ENCODE peak calls at places on chromosome 18, in ten cellular contexts. V, P, Z, K, B, A, F, D, L and S are unnamed samples.
A peak's percentile ranks its signal among the peaks of the same experiment; 100 is the strongest.

GRCh38 chr18:3261393-3262233 is at the start of gene MYL12B:
- DNase-seq in V (peak; percentile 92), P (peak; percentile 91), Z (peak; percentile 55), K (peak; percentile 83), B (peak; percentile 89), A (peak; percentile 90), F (peak; percentile 93), D (peak; percentile 68), L (peak; percentile 63), S (peak; percentile 82)

GRCh38 chr18:26919656-26920055 is 54.1 kb upstream of the AQP4 start:
- DNase-seq in V (no peak), P (no peak), Z (no peak), K (peak; percentile 3), B (peak; percentile 4), A (no peak), F (peak; percentile 58), D (no peak), L (no peak), S (no peak)

GRCh38 chr18:73653836-73654235 is 493.8 kb downstream of the FBXO15 start:
- DNase-seq in V (no peak), P (no peak), Z (no peak), K (no peak), B (peak; percentile 1), A (no peak), F (no peak), D (no peak), L (no peak), S (no peak)

GRCh38 chr18:31860488-31860887 is 82.4 kb downstream of the TRAPPC8 start:
- DNase-seq in V (no peak), P (no peak), Z (no peak), K (no peak), B (no peak), A (no peak), F (no peak), D (no peak), L (no peak), S (no peak)

GRCh38 chr18:73614812-73615211 is 532.8 kb downstream of the FBXO15 start:
- DNase-seq in V (no peak), P (no peak), Z (peak; percentile 84), K (peak; percentile 99), B (no peak), A (peak; percentile 90), F (no peak), D (no peak), L (no peak), S (no peak)

GRCh38 chr18:42514522-42514921 is 559.5 kb downstream of the PIK3C3 start:
- DNase-seq in V (no peak), P (no peak), Z (peak; percentile 28), K (peak; percentile 89), B (no peak), A (no peak), F (no peak), D (no peak), L (no peak), S (no peak)

GRCh38 chr18:49819768-49820662 is 6.7 kb upstream of the ACAA2 start:
- DNase-seq in V (no peak), P (no peak), Z (no peak), K (peak; percentile 46), B (no peak), A (no peak), F (no peak), D (peak; percentile 15), L (no peak), S (no peak)

GRCh38 chr18:62402342-62402948 is 77.3 kb downstream of the TNFRSF11A start:
- DNase-seq in V (no peak), P (no peak), Z (no peak), K (no peak), B (no peak), A (no peak), F (no peak), D (no peak), L (no peak), S (no peak)

GRCh38 chr18:68262697-68263293 is 452.1 kb downstream of the TMX3 start:
- DNase-seq in V (no peak), P (no peak), Z (peak; percentile 78), K (peak; percentile 90), B (peak; percentile 25), A (peak; percentile 78), F (no peak), D (no peak), L (no peak), S (no peak)

GRCh38 chr18:48408727-48409590 is at the start of gene ZBTB7C:
- DNase-seq in V (no peak), P (peak; percentile 62), Z (no peak), K (peak; percentile 24), B (peak; percentile 37), A (peak; percentile 53), F (peak; percentile 69), D (no peak), L (peak; percentile 52), S (peak; percentile 74)

GRCh38 chr18:80034068-80034851 is at the start of gene RBFA:
- DNase-seq in V (peak; percentile 100), P (peak; percentile 99), Z (peak; percentile 96), K (peak; percentile 96), B (peak; percentile 98), A (peak; percentile 100), F (peak; percentile 100), D (peak; percentile 100), L (peak; percentile 98), S (peak; percentile 100)
- TF ChIP-seq CTCF in V (peak; percentile 17), P (no peak), Z (no peak), K (peak; percentile 27), B (peak; percentile 36), A (peak; percentile 32), F (peak; percentile 48), D (peak; percentile 53), L (no peak), S (no peak)

DNA sequence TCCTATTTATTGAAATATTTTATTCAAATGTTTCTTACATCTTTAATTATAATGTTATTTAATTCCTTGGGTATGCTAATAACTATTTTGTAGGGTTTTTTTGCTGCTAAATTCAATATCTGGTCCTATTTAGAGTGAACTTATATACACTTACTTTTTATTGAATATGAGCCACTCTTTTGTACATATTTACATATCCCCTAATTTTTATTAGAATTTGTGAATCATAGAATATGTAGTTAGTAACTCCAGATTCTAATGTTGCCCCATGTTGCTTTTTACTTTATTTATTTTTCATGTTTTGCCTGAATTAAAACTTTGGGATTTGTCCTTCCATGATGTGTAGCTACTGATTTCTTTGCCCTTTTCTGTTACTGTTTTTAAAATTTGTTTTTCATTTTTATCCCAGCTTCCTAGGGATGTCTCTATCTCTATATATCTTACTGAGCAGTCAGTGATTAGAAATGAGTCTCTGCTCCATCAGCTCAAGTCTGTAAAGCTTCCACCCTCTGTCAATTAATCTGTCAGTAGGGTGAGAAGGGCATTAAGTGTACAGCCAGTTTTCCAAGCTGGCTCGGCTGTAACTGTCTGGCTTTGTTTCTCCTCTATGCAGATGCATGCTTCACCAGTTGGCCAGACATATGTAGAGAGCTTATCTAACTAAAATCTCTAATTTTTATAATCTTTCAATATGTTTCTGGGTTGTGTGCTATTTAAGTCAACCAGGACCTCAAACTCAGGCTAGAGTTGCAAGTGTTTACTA is 256.9 kb downstream of the CDH19 start:
- DNase-seq in V (no peak), P (no peak), Z (no peak), K (no peak), B (no peak), A (no peak), F (no peak), D (no peak), L (no peak), S (no peak)
- TF ChIP-seq CTCF in V (no peak), P (no peak), Z (no peak), K (no peak), B (no peak), A (no peak), F (no peak), D (no peak), L (no peak), S (no peak)

DNA sequence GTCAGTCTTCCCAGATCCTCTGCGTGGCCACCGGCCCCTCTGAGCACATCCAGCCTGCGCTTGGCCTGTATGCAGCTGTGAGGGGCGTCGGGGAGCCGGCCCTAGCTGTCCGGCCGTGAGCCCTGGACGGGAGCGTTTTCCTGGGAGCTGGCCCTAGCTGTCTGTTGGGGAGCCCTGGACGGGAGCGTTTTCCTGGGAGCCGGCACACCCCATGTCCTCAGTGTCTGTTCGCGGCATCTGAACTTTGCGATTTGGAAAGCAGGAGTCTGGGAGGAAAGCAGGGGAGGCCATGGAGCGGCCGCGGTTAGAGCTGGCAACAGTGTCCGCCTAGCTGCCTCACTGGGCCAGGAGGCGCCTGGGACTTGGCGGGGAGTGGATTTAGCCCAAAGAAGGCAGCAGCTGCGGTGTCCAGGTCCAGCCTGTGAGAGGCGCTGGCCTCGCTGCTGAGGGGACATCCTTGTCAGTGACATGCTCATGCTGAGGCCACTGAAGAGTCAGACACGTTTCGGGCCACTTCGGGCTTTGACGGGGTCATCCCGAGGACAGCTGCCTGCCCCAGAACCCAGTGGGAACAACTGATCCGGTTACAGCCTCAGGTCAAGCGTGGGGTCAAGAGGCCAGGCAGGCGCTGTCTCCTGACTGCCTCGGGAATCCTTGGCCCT is 75.8 kb downstream of the KCNG2 start:
- DNase-seq in V (no peak), P (no peak), Z (peak; percentile 12), K (no peak), B (no peak), A (no peak), F (no peak), D (no peak), L (no peak), S (no peak)
- TF ChIP-seq CTCF in V (no peak), P (no peak), Z (no peak), K (no peak), B (no peak), A (no peak), F (no peak), D (no peak), L (no peak), S (no peak)

GRCh38 chr18:11309172-11309571 is 159.8 kb upstream of the PIEZO2 start:
- DNase-seq in V (no peak), P (no peak), Z (peak; percentile 45), K (no peak), B (peak; percentile 48), A (peak; percentile 15), F (no peak), D (no peak), L (peak; percentile 50), S (no peak)
- TF ChIP-seq CTCF in V (no peak), P (no peak), Z (peak; percentile 36), K (peak; percentile 11), B (peak; percentile 47), A (peak; percentile 31), F (peak; percentile 20), D (no peak), L (peak; percentile 57), S (no peak)

DNA sequence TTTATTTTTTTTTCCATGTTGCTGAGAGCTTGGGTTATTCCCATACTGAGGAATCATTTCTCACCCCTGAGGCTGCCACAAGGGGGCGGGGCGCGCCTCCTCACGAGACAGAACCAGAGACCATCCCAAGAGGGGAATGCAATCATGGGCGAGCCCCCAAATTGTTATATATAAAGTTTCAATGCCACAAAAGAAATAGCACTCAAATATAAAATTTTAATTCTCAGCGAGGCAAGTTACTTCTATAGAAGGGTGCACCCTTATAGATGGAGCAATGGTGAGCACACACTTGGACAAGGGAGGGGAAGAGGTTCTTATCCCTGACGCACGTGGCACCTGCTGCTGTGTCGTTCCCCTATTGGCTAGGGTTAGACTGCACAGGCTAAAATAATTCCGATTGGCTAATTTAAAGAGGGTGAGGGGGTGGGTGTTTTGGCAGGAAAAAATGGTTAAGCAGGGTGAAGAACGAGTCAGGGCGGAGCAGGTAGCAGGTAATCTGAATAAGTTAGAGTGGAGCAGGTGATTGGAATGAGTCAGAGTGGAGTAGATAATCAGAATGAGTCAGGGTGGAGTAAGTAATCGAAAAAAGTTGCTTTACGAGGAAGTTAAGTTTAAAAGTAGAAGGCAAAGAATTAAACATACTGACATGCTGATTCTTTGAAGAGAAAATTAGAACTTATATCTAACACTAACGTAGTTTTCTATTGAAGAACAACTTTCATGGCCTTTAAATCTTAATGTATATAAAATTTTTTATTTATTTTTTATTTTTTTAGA is 177.5 kb downstream of the MTCL1 start:
- DNase-seq in V (no peak), P (no peak), Z (peak; percentile 23), K (no peak), B (peak; percentile 37), A (no peak), F (no peak), D (no peak), L (peak; percentile 29), S (no peak)
- TF ChIP-seq CTCF in V (no peak), P (no peak), Z (peak; percentile 9), K (no peak), B (no peak), A (no peak), F (no peak), D (no peak), L (no peak), S (no peak)